ENCODE peak calls at places on chromosomes 7 and 10, in five cellular contexts. T, R, L, S and P are unnamed samples.

GRCh38 chr10:96765406-96766240 is 45.3 kb upstream of the PIK3AP1 start:
- DNase-seq in L (peak; percentile 36), S (no peak), T (peak; percentile 44), R (peak; percentile 74), P (peak; percentile 85)

GRCh38 chr7:100684534-100685042 is 9.5 kb downstream of the GIGYF1 start:
- DNase-seq in R (no peak), T (no peak), L (no peak), S (no peak), P (no peak)

GRCh38 chr7:70014472-70015232 is 416.4 kb downstream of the AUTS2 start:
- DNase-seq in S (no peak), T (no peak), R (no peak), L (no peak), P (no peak)

GRCh38 chr10:103554488-103555320 is 61.2 kb downstream of the NEURL1 start:
- DNase-seq in T (peak; percentile 80), R (no peak), L (peak; percentile 52), S (peak; percentile 74), P (peak; percentile 26)

GRCh38 chr7:100509213-100509612 is 25.5 kb downstream of the NYAP1 start:
- DNase-seq in L (peak; percentile 83), S (peak; percentile 61), R (peak; percentile 42), T (peak; percentile 83), P (no peak)

GRCh38 chr10:97640868-97641811 is 669 bp downstream of the PI4K2A start:
- DNase-seq in L (peak; percentile 20), R (no peak), S (peak; percentile 16), T (peak; percentile 77), P (peak; percentile 71)

GRCh38 chr10:24716295-24716694 is 7.4 kb downstream of the ARHGAP21 start:
- DNase-seq in L (no peak), T (no peak), R (no peak), S (no peak), P (no peak)

GRCh38 chr10:114647545-114648138 is 10.4 kb downstream of the ABLIM1 start:
- DNase-seq in L (no peak), R (no peak), T (peak; percentile 41), S (no peak), P (peak; percentile 37)

GRCh38 chr10:101482568-101482967 is 105.5 kb downstream of the POLL start:
- DNase-seq in S (no peak), L (no peak), T (no peak), R (no peak), P (no peak)

GRCh38 chr7:95772298-95772770 is at the start of gene DYNC1I1:
- DNase-seq in S (peak; percentile 63), L (peak; percentile 76), R (peak; percentile 17), T (peak; percentile 19), P (peak; percentile 39)
- TF ChIP-seq POLR2A in S (no peak), L (no peak), R (peak; percentile 48), T (no peak), P (no peak)

DNA sequence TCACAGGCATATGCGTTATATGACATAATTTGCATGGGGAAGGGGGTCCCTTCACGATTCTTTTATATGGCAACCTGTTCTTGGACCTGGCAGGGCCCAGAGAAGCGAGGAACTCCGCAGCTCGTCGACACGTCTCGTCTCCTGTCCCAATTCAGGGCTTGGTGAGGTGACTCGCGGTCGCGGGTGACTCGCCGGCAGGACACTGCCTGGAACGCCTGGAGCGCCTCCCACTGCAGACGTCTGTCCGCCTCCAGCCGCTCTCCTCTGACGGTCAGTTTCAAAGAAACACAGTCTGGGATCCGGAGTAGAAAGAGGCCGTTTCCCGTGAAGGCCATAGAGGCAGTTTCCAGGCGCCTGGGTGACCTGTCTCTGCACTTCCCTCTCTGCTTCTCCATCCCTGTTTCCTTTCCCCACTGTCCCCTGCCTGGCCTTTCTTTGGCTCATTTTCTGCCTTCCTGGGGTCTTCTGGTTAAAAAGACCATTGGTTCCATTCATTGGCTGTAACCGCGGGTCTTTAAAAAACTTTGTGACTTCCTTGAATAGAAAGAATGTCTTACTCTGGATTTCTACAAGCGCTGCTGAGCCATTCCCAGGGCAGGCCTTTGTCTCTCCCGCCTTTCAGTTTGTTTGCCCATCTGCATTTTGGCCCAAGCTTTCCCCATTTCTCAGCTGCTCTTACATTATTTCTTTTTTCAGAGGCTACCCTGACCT is 1.2 kb downstream of the UPP1 start:
- DNase-seq in T (peak; percentile 34), S (no peak), R (no peak), L (no peak), P (no peak)
- TF ChIP-seq POLR2A in T (peak; percentile 2), S (no peak), R (no peak), L (no peak), P (no peak)

GRCh38 chr10:3806603-3807002 is 21.6 kb upstream of the KLF6 start:
- DNase-seq in L (no peak), T (peak; percentile 94), S (no peak), R (no peak), P (no peak)
- TF ChIP-seq POLR2A in L (no peak), T (no peak), S (no peak), R (no peak), P (no peak)

DNA sequence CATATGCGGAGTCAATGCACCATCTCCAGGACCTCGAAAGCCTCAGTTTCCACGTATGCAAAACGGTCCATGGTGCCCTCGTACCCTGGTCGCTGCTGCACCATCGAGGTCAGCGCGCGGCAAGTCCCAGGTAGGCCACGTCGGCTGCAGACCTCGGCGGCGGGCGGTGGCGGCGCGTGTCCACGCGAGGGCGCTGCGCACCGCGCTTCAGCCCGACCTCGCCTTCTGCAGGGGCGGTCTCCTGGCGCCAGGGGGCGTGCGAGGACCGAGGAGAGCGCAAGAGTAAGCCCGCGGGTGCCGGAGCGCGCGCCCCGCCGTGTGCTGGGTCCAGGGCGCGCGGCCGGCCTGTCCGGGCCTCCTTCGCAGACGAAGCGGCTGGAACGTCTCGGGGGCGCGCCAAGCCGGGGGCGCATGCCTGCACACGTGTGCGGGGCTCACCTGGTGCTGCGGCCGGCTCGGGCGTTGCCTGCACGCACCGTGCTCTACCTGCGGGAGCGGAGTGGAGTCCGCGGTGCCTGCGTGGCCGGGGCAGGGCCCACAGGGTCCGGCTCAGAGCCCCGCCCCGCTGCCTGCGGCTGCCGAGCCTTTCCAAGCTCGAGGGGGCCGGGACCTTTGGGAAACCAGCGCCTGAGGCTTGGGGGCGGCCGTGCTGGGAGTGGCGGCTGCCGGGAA is 54.0 kb downstream of the GLRX3 start:
- DNase-seq in L (peak; percentile 86), T (peak; percentile 75), S (peak; percentile 88), R (peak; percentile 84), P (peak; percentile 89)
- TF ChIP-seq POLR2A in L (no peak), T (no peak), S (no peak), R (no peak), P (no peak)

GRCh38 chr7:93921607-93922446 is at the start of gene GNG11:
- DNase-seq in L (peak; percentile 82), T (peak; percentile 66), R (peak; percentile 61), S (peak; percentile 75), P (peak; percentile 22)
- TF ChIP-seq POLR2A in L (no peak), T (peak; percentile 34), R (no peak), S (peak; percentile 32), P (no peak)

GRCh38 chr10:22437620-22438588 is 92.6 kb downstream of the SPAG6 start:
- DNase-seq in S (peak; percentile 58), R (peak; percentile 18), T (peak; percentile 19), L (no peak), P (no peak)

GRCh38 chr10:22438714-22439113 is 93.4 kb downstream of the SPAG6 start:
- DNase-seq in T (no peak), S (no peak), R (no peak), L (no peak), P (no peak)

GRCh38 chr10:22435650-22436049 is 90.4 kb downstream of the SPAG6 start:
- DNase-seq in T (no peak), L (no peak), S (no peak), R (no peak), P (no peak)

GRCh38 chr10:22436526-22436892 is 91.2 kb downstream of the SPAG6 start:
- DNase-seq in S (no peak), T (no peak), L (no peak), R (no peak), P (no peak)

DNA sequence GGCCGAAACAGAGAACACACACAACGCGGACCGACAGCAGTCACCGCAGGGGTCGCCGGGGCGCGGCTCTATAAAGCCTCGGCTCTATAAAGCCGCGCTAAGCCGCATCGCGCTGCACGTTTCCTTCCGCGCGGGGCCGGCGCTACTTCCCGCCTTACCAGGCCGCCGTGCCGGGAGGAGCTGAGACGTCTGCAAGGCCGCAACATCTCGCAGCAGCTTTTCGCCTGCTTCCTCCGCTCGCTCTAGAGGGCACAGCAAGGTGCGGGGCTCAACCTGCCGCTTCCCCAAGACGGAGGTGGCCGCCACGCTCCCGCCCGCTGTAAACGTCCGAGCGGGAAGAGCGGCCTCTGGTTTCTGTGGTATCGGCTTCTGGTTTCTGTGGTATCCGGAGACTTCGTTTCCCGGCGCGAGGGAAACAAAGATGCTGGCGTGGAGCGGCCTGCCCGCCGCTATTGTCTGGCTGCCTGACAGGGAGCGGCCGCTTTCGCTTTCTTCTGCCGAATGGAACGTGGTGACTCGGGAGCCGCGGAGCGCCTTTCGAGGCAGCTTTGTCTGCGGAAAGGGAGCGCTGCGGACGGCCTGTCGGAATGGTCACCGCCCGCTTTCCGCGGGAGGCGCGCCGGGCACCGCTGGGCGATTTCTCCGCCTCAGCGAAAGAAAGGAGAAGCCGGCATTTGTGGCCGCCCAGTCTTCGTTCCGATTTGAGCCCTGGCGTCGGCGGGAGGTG is 91.8 kb downstream of the SPAG6 start:
- DNase-seq in L (peak; percentile 89), S (peak; percentile 91), R (peak; percentile 81), T (peak; percentile 89), P (peak; percentile 98)
- TF ChIP-seq POLR2A in L (peak; percentile 89), S (peak; percentile 75), R (peak; percentile 84), T (peak; percentile 82), P (peak; percentile 97)

DNA sequence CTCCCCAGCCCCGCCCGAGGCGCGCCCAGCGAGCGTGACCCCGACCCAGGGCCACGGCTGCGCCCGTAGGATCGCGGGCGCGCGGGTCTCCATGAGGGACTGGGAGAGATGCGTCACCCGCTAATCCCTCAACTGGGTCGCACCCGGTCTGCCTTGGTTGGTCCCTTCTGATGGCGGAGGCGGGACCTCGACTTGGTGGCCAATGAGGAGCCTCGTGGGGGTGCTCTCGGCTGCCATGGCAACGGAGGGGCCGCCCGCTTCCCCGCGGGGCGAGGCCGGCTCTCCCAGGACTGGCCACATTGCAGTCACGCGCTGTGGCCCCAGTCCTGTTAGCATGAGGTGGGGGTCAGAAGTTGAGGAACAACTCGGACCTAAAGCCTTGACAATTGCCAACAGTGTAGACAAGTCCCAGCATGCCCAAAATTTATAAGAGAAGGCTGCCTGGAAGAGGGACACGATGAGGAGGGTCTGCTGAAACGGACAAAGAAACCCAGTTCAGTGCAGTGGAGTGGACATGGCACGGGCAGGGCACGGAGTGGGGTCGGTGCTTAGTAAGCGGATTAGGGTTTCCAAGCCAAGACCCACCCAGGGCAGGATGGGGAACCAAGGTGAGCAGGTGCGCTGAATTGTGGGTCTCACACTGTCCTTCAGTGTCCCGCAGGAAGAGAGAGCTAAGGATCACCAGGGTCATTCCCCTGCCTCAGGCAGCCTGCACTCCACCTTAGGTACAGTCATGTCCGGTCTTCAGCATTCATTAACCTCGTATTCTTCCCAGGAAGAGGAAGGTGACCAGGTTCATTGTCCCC is 24.4 kb downstream of the DDIT4 start:
- DNase-seq in T (peak; percentile 97), S (peak; percentile 97), R (peak; percentile 96), L (peak; percentile 99), P (peak; percentile 98)
- TF ChIP-seq POLR2A in T (peak; percentile 75), S (peak; percentile 94), R (peak; percentile 94), L (peak; percentile 89), P (peak; percentile 80)